ENCODE peak calls at places on chromosome 17, in seven cellular contexts. One of them, this sample, is unnamed.

GRCh38 chr17:72250206-72250605 is 129.4 kb downstream of the SOX9 start:
- DNase-seq in A549: no peak
- DNase-seq in esophagus squamous epithelium: no peak
- DNase-seq in ovary: no peak
- DNase-seq in thyroid gland: no peak
- DNase-seq in transverse colon: no peak
- DNase-seq in tibial nerve: no peak
- DNase-seq in this sample: no peak

GRCh38 chr17:54537656-54538055 is 363.0 kb upstream of the TOM1L1 start:
- DNase-seq in A549: no peak
- DNase-seq in esophagus squamous epithelium: no peak
- DNase-seq in ovary: no peak
- DNase-seq in thyroid gland: no peak
- DNase-seq in transverse colon: no peak
- DNase-seq in tibial nerve: no peak
- DNase-seq in this sample: no peak

GRCh38 chr17:74049167-74049797 is 154.2 kb upstream of the RPL38 start:
- DNase-seq in A549: no peak
- DNase-seq in esophagus squamous epithelium: no peak
- DNase-seq in ovary: no peak
- DNase-seq in thyroid gland: no peak
- DNase-seq in transverse colon: no peak
- DNase-seq in tibial nerve: no peak
- DNase-seq in this sample: no peak

GRCh38 chr17:80529104-80529903 is 15.3 kb upstream of the RPTOR start:
- DNase-seq in A549: no peak
- DNase-seq in esophagus squamous epithelium: no peak
- DNase-seq in ovary: no peak
- DNase-seq in thyroid gland: no peak
- DNase-seq in transverse colon: no peak
- DNase-seq in tibial nerve: no peak
- DNase-seq in this sample: no peak

GRCh38 chr17:37643829-37644228 is 583 bp upstream of the DDX52 start:
- DNase-seq in A549: peak; percentile 25
- DNase-seq in esophagus squamous epithelium: no peak
- DNase-seq in ovary: no peak
- DNase-seq in thyroid gland: no peak
- DNase-seq in transverse colon: no peak
- DNase-seq in tibial nerve: no peak
- DNase-seq in this sample: no peak

GRCh38 chr17:28540231-28540630 is 12.2 kb downstream of the UNC119 start:
- DNase-seq in A549: no peak
- DNase-seq in esophagus squamous epithelium: no peak
- DNase-seq in ovary: no peak
- DNase-seq in thyroid gland: no peak
- DNase-seq in transverse colon: no peak
- DNase-seq in tibial nerve: no peak
- DNase-seq in this sample: no peak

GRCh38 chr17:29176500-29177351 is 3.5 kb downstream of the MYO18A start:
- DNase-seq in A549: peak; percentile 42
- DNase-seq in esophagus squamous epithelium: no peak
- DNase-seq in ovary: peak; percentile 62
- DNase-seq in thyroid gland: peak; percentile 87
- DNase-seq in transverse colon: peak; percentile 82
- DNase-seq in tibial nerve: no peak
- DNase-seq in this sample: peak; percentile 76

GRCh38 chr17:18225562-18226283 is at the start of gene LLGL1:
- DNase-seq in A549: no peak
- DNase-seq in esophagus squamous epithelium: no peak
- DNase-seq in ovary: no peak
- DNase-seq in thyroid gland: no peak
- DNase-seq in transverse colon: no peak
- DNase-seq in tibial nerve: no peak
- DNase-seq in this sample: peak; percentile 49

GRCh38 chr17:58092101-58092796 is 9.0 kb downstream of the DYNLL2 start:
- DNase-seq in A549: no peak
- DNase-seq in esophagus squamous epithelium: no peak
- DNase-seq in ovary: no peak
- DNase-seq in thyroid gland: no peak
- DNase-seq in transverse colon: no peak
- DNase-seq in tibial nerve: no peak
- DNase-seq in this sample: no peak

GRCh38 chr17:48492401-48493298 is 38.2 kb downstream of the HOXB1 start:
- DNase-seq in A549: peak; percentile 66
- DNase-seq in esophagus squamous epithelium: no peak
- DNase-seq in ovary: peak; percentile 24
- DNase-seq in thyroid gland: peak; percentile 52
- DNase-seq in transverse colon: peak; percentile 80
- DNase-seq in tibial nerve: peak; percentile 39
- DNase-seq in this sample: peak; percentile 77

GRCh38 chr17:42116705-42117396 is 4.3 kb downstream of the KAT2A start:
- DNase-seq in A549: peak; percentile 89
- DNase-seq in esophagus squamous epithelium: peak; percentile 42
- DNase-seq in ovary: peak; percentile 85
- DNase-seq in thyroid gland: peak; percentile 86
- DNase-seq in transverse colon: peak; percentile 90
- DNase-seq in tibial nerve: peak; percentile 96
- DNase-seq in this sample: peak; percentile 76

GRCh38 chr17:79191270-79191934 is 116.8 kb downstream of the ENGASE start:
- DNase-seq in A549: no peak
- DNase-seq in esophagus squamous epithelium: no peak
- DNase-seq in ovary: no peak
- DNase-seq in thyroid gland: no peak
- DNase-seq in transverse colon: no peak
- DNase-seq in tibial nerve: no peak
- DNase-seq in this sample: no peak

GRCh38 chr17:50289268-50289667 is 15.0 kb downstream of the TMEM92 start:
- DNase-seq in A549: no peak
- DNase-seq in esophagus squamous epithelium: no peak
- DNase-seq in ovary: no peak
- DNase-seq in thyroid gland: no peak
- DNase-seq in transverse colon: no peak
- DNase-seq in tibial nerve: no peak
- DNase-seq in this sample: no peak

GRCh38 chr17:37160940-37161339 is 212.2 kb downstream of the AATF start:
- DNase-seq in A549: peak; percentile 37
- DNase-seq in esophagus squamous epithelium: no peak
- DNase-seq in ovary: no peak
- DNase-seq in thyroid gland: no peak
- DNase-seq in transverse colon: no peak
- DNase-seq in tibial nerve: no peak
- DNase-seq in this sample: no peak

GRCh38 chr17:27674335-27674734 is 43.3 kb downstream of the LGALS9 start:
- DNase-seq in A549: no peak
- DNase-seq in esophagus squamous epithelium: no peak
- DNase-seq in ovary: no peak
- DNase-seq in thyroid gland: no peak
- DNase-seq in transverse colon: no peak
- DNase-seq in tibial nerve: no peak
- DNase-seq in this sample: no peak

GRCh38 chr17:28033972-28034714 is 8.3 kb upstream of the NLK start:
- DNase-seq in A549: peak; percentile 22
- DNase-seq in esophagus squamous epithelium: no peak
- DNase-seq in ovary: no peak
- DNase-seq in thyroid gland: no peak
- DNase-seq in transverse colon: no peak
- DNase-seq in tibial nerve: peak; percentile 10
- DNase-seq in this sample: peak; percentile 11

GRCh38 chr17:68732301-68732749 is 131.2 kb upstream of the FAM20A start:
- DNase-seq in A549: no peak
- DNase-seq in esophagus squamous epithelium: no peak
- DNase-seq in ovary: no peak
- DNase-seq in thyroid gland: no peak
- DNase-seq in transverse colon: no peak
- DNase-seq in tibial nerve: no peak
- DNase-seq in this sample: peak; percentile 5

GRCh38 chr17:8888704-8889302 is 21.3 kb upstream of the PIK3R6 start:
- DNase-seq in A549: no peak
- DNase-seq in esophagus squamous epithelium: no peak
- DNase-seq in ovary: no peak
- DNase-seq in thyroid gland: no peak
- DNase-seq in transverse colon: no peak
- DNase-seq in tibial nerve: no peak
- DNase-seq in this sample: no peak

GRCh38 chr17:27429666-27430382 is 26.4 kb upstream of the KSR1 start:
- DNase-seq in A549: no peak
- DNase-seq in esophagus squamous epithelium: no peak
- DNase-seq in ovary: no peak
- DNase-seq in thyroid gland: no peak
- DNase-seq in transverse colon: no peak
- DNase-seq in tibial nerve: no peak
- DNase-seq in this sample: no peak

GRCh38 chr17:74690409-74690825 is 22.3 kb downstream of the CD300LF start:
- DNase-seq in A549: no peak
- DNase-seq in esophagus squamous epithelium: no peak
- DNase-seq in ovary: no peak
- DNase-seq in thyroid gland: no peak
- DNase-seq in transverse colon: peak; percentile 10
- DNase-seq in tibial nerve: peak; percentile 35
- DNase-seq in this sample: peak; percentile 8

GRCh38 chr17:51869387-51869786 is 289.1 kb downstream of the CA10 start:
- DNase-seq in A549: peak; percentile 10
- DNase-seq in esophagus squamous epithelium: no peak
- DNase-seq in ovary: no peak
- DNase-seq in thyroid gland: no peak
- DNase-seq in transverse colon: no peak
- DNase-seq in tibial nerve: no peak
- DNase-seq in this sample: peak; percentile 18

GRCh38 chr17:55660171-55660886 is 62.3 kb downstream of the TMEM100 start:
- DNase-seq in A549: no peak
- DNase-seq in esophagus squamous epithelium: no peak
- DNase-seq in ovary: no peak
- DNase-seq in thyroid gland: no peak
- DNase-seq in transverse colon: no peak
- DNase-seq in tibial nerve: peak; percentile 21
- DNase-seq in this sample: no peak

GRCh38 chr17:60792250-60792898 is 114.7 kb downstream of the BCAS3 start:
- DNase-seq in A549: no peak
- DNase-seq in esophagus squamous epithelium: no peak
- DNase-seq in ovary: no peak
- DNase-seq in thyroid gland: no peak
- DNase-seq in transverse colon: no peak
- DNase-seq in tibial nerve: no peak
- DNase-seq in this sample: no peak

GRCh38 chr17:81493198-81494038 is 19.2 kb downstream of the ACTG1 start:
- DNase-seq in A549: no peak
- DNase-seq in esophagus squamous epithelium: no peak
- DNase-seq in ovary: no peak
- DNase-seq in thyroid gland: no peak
- DNase-seq in transverse colon: no peak
- DNase-seq in tibial nerve: no peak
- DNase-seq in this sample: no peak

GRCh38 chr17:69326302-69327059 is 452 bp downstream of the ABCA5 start:
- DNase-seq in A549: peak; percentile 6
- DNase-seq in esophagus squamous epithelium: no peak
- DNase-seq in ovary: no peak
- DNase-seq in thyroid gland: no peak
- DNase-seq in transverse colon: no peak
- DNase-seq in tibial nerve: no peak
- DNase-seq in this sample: peak; percentile 24

GRCh38 chr17:61756561-61756960 is 106.8 kb downstream of the BRIP1 start:
- DNase-seq in A549: no peak
- DNase-seq in esophagus squamous epithelium: no peak
- DNase-seq in ovary: no peak
- DNase-seq in thyroid gland: no peak
- DNase-seq in transverse colon: no peak
- DNase-seq in tibial nerve: no peak
- DNase-seq in this sample: no peak

GRCh38 chr17:80663783-80664206 is 119.2 kb downstream of the RPTOR start:
- DNase-seq in A549: no peak
- DNase-seq in esophagus squamous epithelium: no peak
- DNase-seq in ovary: peak; percentile 60
- DNase-seq in thyroid gland: no peak
- DNase-seq in transverse colon: peak; percentile 20
- DNase-seq in tibial nerve: no peak
- DNase-seq in this sample: no peak

GRCh38 chr17:73645050-73645871 is 1.0 kb upstream of the SDK2 start:
- DNase-seq in A549: peak; percentile 59
- DNase-seq in esophagus squamous epithelium: no peak
- DNase-seq in ovary: peak; percentile 26
- DNase-seq in thyroid gland: peak; percentile 56
- DNase-seq in transverse colon: peak; percentile 36
- DNase-seq in tibial nerve: no peak
- DNase-seq in this sample: no peak

GRCh38 chr17:34609210-34609609 is 29.8 kb downstream of the TMEM132E start:
- DNase-seq in A549: no peak
- DNase-seq in esophagus squamous epithelium: no peak
- DNase-seq in ovary: no peak
- DNase-seq in thyroid gland: no peak
- DNase-seq in transverse colon: no peak
- DNase-seq in tibial nerve: no peak
- DNase-seq in this sample: no peak

GRCh38 chr17:76268991-76269981 is 4.1 kb downstream of the UBALD2 start:
- DNase-seq in A549: no peak
- DNase-seq in esophagus squamous epithelium: no peak
- DNase-seq in ovary: no peak
- DNase-seq in thyroid gland: no peak
- DNase-seq in transverse colon: no peak
- DNase-seq in tibial nerve: no peak
- DNase-seq in this sample: no peak
- TF ChIP-seq POLR2A in A549: no peak
- TF ChIP-seq POLR2A in esophagus squamous epithelium: no peak
- TF ChIP-seq POLR2A in ovary: no peak
- TF ChIP-seq POLR2A in thyroid gland: no peak
- TF ChIP-seq POLR2A in transverse colon: no peak
- TF ChIP-seq POLR2A in tibial nerve: no peak
- TF ChIP-seq POLR2A in this sample: no peak

GRCh38 chr17:82636626-82637598 is 11.3 kb downstream of the WDR45B start:
- DNase-seq in A549: no peak
- DNase-seq in esophagus squamous epithelium: no peak
- DNase-seq in ovary: no peak
- DNase-seq in thyroid gland: no peak
- DNase-seq in transverse colon: no peak
- DNase-seq in tibial nerve: no peak
- DNase-seq in this sample: no peak
- TF ChIP-seq POLR2A in A549: no peak
- TF ChIP-seq POLR2A in esophagus squamous epithelium: no peak
- TF ChIP-seq POLR2A in ovary: no peak
- TF ChIP-seq POLR2A in thyroid gland: no peak
- TF ChIP-seq POLR2A in transverse colon: no peak
- TF ChIP-seq POLR2A in tibial nerve: no peak
- TF ChIP-seq POLR2A in this sample: no peak

DNA sequence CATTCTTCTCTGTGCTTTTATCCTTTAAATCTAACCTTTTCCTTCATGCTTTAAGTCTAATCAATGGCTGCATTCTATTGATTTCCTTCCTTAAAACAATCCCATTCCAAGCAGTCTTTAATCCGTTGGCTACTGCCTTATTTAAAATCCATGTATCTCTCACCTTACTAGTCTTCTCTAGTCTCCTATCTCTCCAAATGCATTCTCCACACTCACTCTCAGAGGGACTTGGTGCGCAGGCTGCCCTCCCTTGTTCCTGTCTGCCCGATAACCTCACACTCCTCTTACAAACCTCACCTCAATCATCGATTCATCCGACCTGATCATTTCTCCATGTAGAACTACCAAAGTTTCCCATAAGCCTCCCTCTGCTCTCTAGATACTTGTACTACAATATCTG is 23.1 kb downstream of the PSMD12 start:
- DNase-seq in A549: no peak
- DNase-seq in esophagus squamous epithelium: no peak
- DNase-seq in ovary: no peak
- DNase-seq in thyroid gland: no peak
- DNase-seq in transverse colon: no peak
- DNase-seq in tibial nerve: no peak
- DNase-seq in this sample: no peak
- TF ChIP-seq POLR2A in A549: no peak
- TF ChIP-seq POLR2A in esophagus squamous epithelium: no peak
- TF ChIP-seq POLR2A in ovary: no peak
- TF ChIP-seq POLR2A in thyroid gland: no peak
- TF ChIP-seq POLR2A in transverse colon: no peak
- TF ChIP-seq POLR2A in tibial nerve: no peak
- TF ChIP-seq POLR2A in this sample: no peak

GRCh38 chr17:78179372-78179771 is 7.5 kb downstream of the TK1 start:
- DNase-seq in A549: no peak
- DNase-seq in esophagus squamous epithelium: no peak
- DNase-seq in ovary: peak; percentile 36
- DNase-seq in thyroid gland: no peak
- DNase-seq in transverse colon: no peak
- DNase-seq in tibial nerve: peak; percentile 27
- DNase-seq in this sample: no peak
- TF ChIP-seq POLR2A in A549: no peak
- TF ChIP-seq POLR2A in esophagus squamous epithelium: peak; percentile 40
- TF ChIP-seq POLR2A in ovary: no peak
- TF ChIP-seq POLR2A in thyroid gland: no peak
- TF ChIP-seq POLR2A in transverse colon: no peak
- TF ChIP-seq POLR2A in tibial nerve: no peak
- TF ChIP-seq POLR2A in this sample: no peak

This sample was measured in erythroblast.